ENCODE peak calls at places on chromosomes 11 and 22, in six cellular contexts. X is CD8-positive, alpha-beta T cell; K is fibroblast of villous mesenchyme; Q is right lobe of liver; P is OCI-LY7; E is cardiac fibroblast. B is an unnamed sample.

GRCh38 chr11:35567737-35568465 is 42.5 kb upstream of the PAMR1 start:
- DNase-seq in E (no peak), P (no peak), K (peak), Q (no peak), X (no peak), B (peak)

GRCh38 chr11:1773131-1773510 is 9.4 kb upstream of the CTSD start:
- DNase-seq in K (no peak), Q (peak), E (no peak), X (no peak), P (no peak), B (no peak)

GRCh38 chr11:119433369-119433749 is 10.4 kb upstream of the THY1 start:
- DNase-seq in X (no peak), E (peak), K (no peak), P (no peak), Q (no peak), B (peak)

GRCh38 chr11:69878927-69879733 is 59.9 kb upstream of the FGF3 start:
- DNase-seq in Q (peak), X (no peak), P (no peak), K (no peak), E (no peak), B (no peak)

GRCh38 chr22:45546333-45547015 is 43.8 kb downstream of the FBLN1 start:
- DNase-seq in X (no peak), P (no peak), Q (no peak), K (no peak), E (no peak), B (no peak)

GRCh38 chr22:37982938-37983859 is 1.2 kb downstream of the SOX10 start:
- DNase-seq in Q (no peak), P (no peak), K (no peak), X (no peak), E (no peak), B (no peak)

GRCh38 chr11:19832166-19832750 is 119.6 kb downstream of the NAV2 start:
- DNase-seq in E (no peak), P (no peak), X (no peak), Q (no peak), K (no peak), B (no peak)

GRCh38 chr11:13055200-13055599 is 46.1 kb downstream of the RASSF10 start:
- DNase-seq in K (no peak), E (no peak), Q (no peak), X (no peak), P (no peak), B (no peak)

GRCh38 chr11:126993599-126993998 is 7.0 kb downstream of the KIRREL3 start:
- DNase-seq in X (no peak), E (no peak), Q (no peak), K (peak), P (no peak), B (peak)

GRCh38 chr11:78453140-78453935 is 35.7 kb upstream of the GAB2 start:
- DNase-seq in Q (no peak), P (no peak), K (peak), X (no peak), E (no peak), B (peak)

GRCh38 chr22:30474683-30475424 is 3.0 kb upstream of the SEC14L3 start:
- DNase-seq in E (no peak), Q (no peak), P (no peak), X (no peak), K (no peak), B (no peak)

GRCh38 chr11:8765294-8765693 is 82.7 kb downstream of the RPL27A start:
- DNase-seq in X (no peak), P (no peak), E (peak), Q (no peak), K (peak), B (peak)

GRCh38 chr11:45489281-45489906 is 176.0 kb downstream of the CHST1 start:
- DNase-seq in K (no peak), P (no peak), Q (no peak), E (no peak), X (no peak), B (no peak)

GRCh38 chr22:39176067-39176621 is 23.7 kb upstream of the CBX7 start:
- DNase-seq in P (no peak), Q (peak), E (peak), K (peak), X (no peak), B (peak)

GRCh38 chr11:70078095-70078795 is at the start of gene ANO1:
- DNase-seq in Q (peak), K (no peak), E (no peak), X (no peak), P (no peak), B (no peak)

GRCh38 chr22:27796829-27797792 is 4.4 kb downstream of the MN1 start:
- DNase-seq in K (no peak), Q (no peak), P (no peak), X (no peak), E (no peak), B (no peak)

GRCh38 chr11:96123301-96123700 is 199.4 kb upstream of the MTMR2 start:
- DNase-seq in Q (no peak), P (peak), X (no peak), K (no peak), E (no peak), B (no peak)

GRCh38 chr11:720642-721346 is 14.8 kb downstream of the EPS8L2 start:
- DNase-seq in K (peak), E (no peak), Q (peak), X (no peak), P (peak), B (no peak)

GRCh38 chr11:86551693-86552092 is 120.7 kb downstream of the ME3 start:
- DNase-seq in X (no peak), Q (no peak), K (no peak), E (no peak), P (no peak), B (no peak)

GRCh38 chr11:20668844-20669832 is at the start of gene NELL1:
- DNase-seq in X (no peak), P (no peak), Q (no peak), E (no peak), K (no peak), B (no peak)

GRCh38 chr11:29306527-29306926 is 710.3 kb downstream of the KCNA4 start:
- DNase-seq in X (no peak), P (no peak), Q (no peak), K (peak), E (peak), B (peak)

GRCh38 chr11:93622043-93622442 is 39.4 kb upstream of the CEP295 start:
- DNase-seq in X (no peak), P (no peak), K (peak), Q (peak), E (no peak), B (peak)

GRCh38 chr22:37320726-37321286 is 38.5 kb downstream of the CYTH4 start:
- DNase-seq in E (no peak), X (no peak), Q (no peak), P (no peak), K (no peak), B (no peak)

GRCh38 chr11:65559535-65559934 is 1.4 kb upstream of the LTBP3 start:
- DNase-seq in P (no peak), X (no peak), E (no peak), K (no peak), Q (no peak), B (no peak)

GRCh38 chr11:47916361-47916841 is 64.0 kb upstream of the PTPRJ start:
- DNase-seq in P (no peak), X (no peak), E (peak), Q (no peak), K (peak), B (peak)

GRCh38 chr11:129373489-129373953 is 2.1 kb upstream of the BARX2 start:
- DNase-seq in E (no peak), X (no peak), P (no peak), Q (no peak), K (peak), B (peak)

GRCh38 chr11:103892603-103893002 is 143.8 kb upstream of the DDI1 start:
- DNase-seq in X (no peak), Q (no peak), P (no peak), E (peak), K (peak), B (peak)

GRCh38 chr22:23534851-23535717 is 45.0 kb downstream of the IGLL1 start:
- DNase-seq in P (no peak), Q (peak), E (no peak), X (no peak), K (no peak), B (no peak)

GRCh38 chr11:134701564-134702165 is 289.6 kb upstream of the B3GAT1 start:
- DNase-seq in P (no peak), E (no peak), K (no peak), X (no peak), Q (no peak), B (no peak)

GRCh38 chr11:74371269-74372039 is 26.8 kb downstream of the PGM2L1 start:
- DNase-seq in P (no peak), X (no peak), Q (no peak), K (peak), E (peak), B (peak)

GRCh38 chr11:110948112-110948511 is 235.9 kb upstream of the ARHGAP20 start:
- DNase-seq in X (no peak), E (peak), P (no peak), Q (no peak), K (peak), B (peak)

GRCh38 chr11:120505801-120506425 is 5.6 kb upstream of the GRIK4 start:
- DNase-seq in P (no peak), E (no peak), X (no peak), K (no peak), Q (no peak), B (no peak)

GRCh38 chr11:117179048-117179999 is 781 bp downstream of the SIDT2 start:
- DNase-seq in X (peak), K (peak), E (peak), P (peak), Q (peak), B (peak)

GRCh38 chr22:49948116-49948515 is 12.5 kb upstream of the PIM3 start:
- DNase-seq in K (no peak), Q (no peak), P (no peak), E (no peak), X (no peak), B (no peak)

GRCh38 chr22:49948958-49949913 is 11.3 kb upstream of the PIM3 start:
- DNase-seq in P (no peak), X (no peak), E (no peak), K (no peak), Q (peak), B (no peak)

GRCh38 chr22:49947296-49947622 is 13.3 kb upstream of the PIM3 start:
- DNase-seq in P (no peak), K (no peak), Q (no peak), X (no peak), E (no peak), B (no peak)

GRCh38 chr22:49949914-49950292 is 10.7 kb upstream of the PIM3 start:
- DNase-seq in E (no peak), K (no peak), P (no peak), X (no peak), Q (no peak), B (no peak)

DNA sequence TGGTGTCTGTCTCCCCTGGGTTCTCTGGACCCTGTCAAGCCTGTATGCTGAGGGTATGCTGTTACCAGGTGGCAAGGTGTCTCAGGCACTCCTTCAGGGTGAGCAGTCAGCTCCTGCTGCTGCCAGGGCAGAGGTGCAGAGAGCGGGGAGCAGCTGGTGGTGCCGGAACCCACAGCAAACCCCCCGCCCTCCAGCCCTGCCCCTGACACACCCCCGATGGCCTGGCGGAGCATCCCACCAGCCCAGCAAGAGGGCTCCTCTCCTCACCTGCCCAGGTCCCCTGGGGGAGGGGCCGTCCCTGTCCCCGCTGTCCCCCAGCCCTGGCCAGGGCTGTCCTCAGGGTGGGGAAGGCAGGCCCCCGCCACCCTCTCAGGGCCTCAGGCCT is 12.0 kb upstream of the PIM3 start:
- DNase-seq in K (no peak), P (no peak), Q (no peak), E (no peak), X (no peak), B (no peak)
- H3K4me3 ChIP-seq in K (no peak), P (no peak), Q (peak), E (no peak), X (no peak), B (no peak)

DNA sequence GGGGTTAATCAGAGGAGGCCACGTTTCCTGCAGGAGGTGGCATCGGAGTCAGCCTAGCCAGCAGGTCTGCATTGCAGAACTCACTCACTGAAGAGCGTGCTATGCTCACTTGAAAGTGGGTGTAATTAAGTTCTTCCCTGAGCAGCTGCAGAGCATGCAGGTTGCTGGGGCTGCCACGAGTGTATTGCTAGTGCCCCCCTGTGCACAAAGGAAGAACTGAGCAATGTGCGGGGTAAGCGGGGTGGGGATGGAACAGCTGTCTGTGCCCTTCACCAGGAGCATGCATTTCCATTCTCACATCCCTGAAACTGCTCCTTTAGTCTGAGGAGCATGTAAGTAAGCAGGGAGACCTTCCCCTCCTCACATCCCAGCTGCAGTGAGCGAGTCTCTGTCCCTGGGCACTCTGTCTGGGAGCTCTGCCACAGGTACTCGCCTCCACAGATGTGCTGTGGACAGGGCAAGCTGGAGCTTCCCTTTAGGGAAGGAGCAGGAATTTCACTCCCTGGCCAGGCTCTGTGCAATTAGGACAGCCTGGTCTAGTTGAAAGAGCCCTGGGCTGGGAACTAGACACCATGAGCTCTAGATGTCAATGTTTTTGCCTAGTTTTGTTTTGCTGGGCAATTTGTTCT is 1031.8 kb downstream of the NTM start:
- DNase-seq in P (no peak), X (no peak), E (peak), Q (peak), K (no peak), B (peak)
- TF ChIP-seq CTCF in P (peak), X (no peak), E (peak), Q (peak), K (no peak), B (peak)

GRCh38 chr11:15936011-15936410 is 420.3 kb downstream of the SOX6 start:
- DNase-seq in Q (no peak), X (no peak), E (no peak), K (no peak), P (no peak), B (no peak)

GRCh38 chr11:15940462-15941205 is 415.7 kb downstream of the SOX6 start:
- DNase-seq in P (no peak), K (no peak), Q (no peak), X (no peak), E (no peak), B (no peak)

GRCh38 chr11:15937601-15938361 is 418.6 kb downstream of the SOX6 start:
- DNase-seq in K (peak), P (no peak), X (no peak), E (no peak), Q (no peak), B (no peak)

GRCh38 chr11:15938983-15939382 is 417.4 kb downstream of the SOX6 start:
- DNase-seq in Q (no peak), P (no peak), X (no peak), E (no peak), K (no peak), B (no peak)

GRCh38 chr11:15938362-15938725 is 418.0 kb downstream of the SOX6 start:
- DNase-seq in P (no peak), X (no peak), Q (no peak), E (no peak), K (no peak), B (no peak)
- H3K4me3 ChIP-seq in P (no peak), X (no peak), Q (no peak), E (no peak), K (no peak), B (no peak)

DNA sequence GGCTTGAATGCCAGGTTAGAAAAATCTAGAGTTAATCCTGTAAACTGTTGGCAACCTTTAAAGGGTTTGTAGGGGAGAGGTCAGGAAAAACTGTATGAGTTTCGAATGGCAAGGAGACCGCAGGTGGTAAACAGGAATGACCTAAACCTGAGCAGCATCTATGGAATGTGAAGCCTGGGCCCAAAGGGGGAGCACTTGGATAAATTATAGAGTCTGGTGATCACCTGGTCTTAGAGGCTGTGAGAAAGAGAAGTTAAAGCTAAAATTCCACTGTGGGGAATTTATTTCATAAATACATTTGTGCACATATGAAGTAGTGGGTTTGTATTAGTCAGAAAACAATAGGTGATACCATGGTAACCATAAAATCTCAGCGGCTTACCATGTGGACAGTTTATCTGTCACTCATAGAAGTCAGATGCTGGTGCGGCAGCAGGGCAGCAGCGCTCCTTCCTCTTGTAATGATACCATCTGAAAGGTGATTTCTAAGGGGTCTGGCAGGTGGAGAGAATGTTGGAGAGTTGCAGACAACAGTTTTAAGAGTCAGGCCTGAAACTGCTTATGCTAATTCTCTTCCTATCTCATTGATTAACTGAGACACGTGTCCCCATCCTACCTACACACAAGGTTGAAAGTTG is 1104.4 kb upstream of the CCDC90B start:
- DNase-seq in K (no peak), X (no peak), Q (no peak), P (no peak), E (no peak), B (no peak)
- TF ChIP-seq CTCF in K (no peak), X (no peak), Q (no peak), P (peak), E (no peak), B (no peak)

GRCh38 chr11:76782526-76783293 is 446 bp upstream of the TSKU start:
- DNase-seq in K (peak), P (peak), Q (peak), X (no peak), E (peak), B (peak)
- H3K4me3 ChIP-seq in K (peak), P (peak), Q (peak), X (peak), E (peak), B (peak)

DNA sequence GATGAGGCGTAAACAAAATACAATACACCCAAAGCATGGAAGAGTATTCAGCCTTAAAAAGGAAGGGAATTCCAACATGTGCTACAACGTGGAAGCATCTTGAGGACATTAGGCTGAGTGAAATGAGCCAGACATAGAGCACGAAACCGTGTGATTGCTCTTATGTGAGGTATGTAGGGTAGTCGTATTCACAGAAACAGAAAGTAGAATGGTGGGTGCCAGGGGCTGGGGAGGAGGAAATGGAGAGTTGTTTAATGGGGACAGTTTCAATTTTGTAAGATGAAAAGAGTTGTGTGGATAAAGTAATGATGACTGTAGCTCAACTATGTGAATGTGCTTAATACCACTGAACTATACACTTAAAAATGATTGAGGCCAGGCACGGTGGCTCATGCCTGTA is 10.2 kb upstream of the KMT5B start:
- DNase-seq in P (no peak), X (no peak), K (no peak), Q (no peak), E (no peak), B (no peak)
- TF ChIP-seq CTCF in P (no peak), X (no peak), K (no peak), Q (no peak), E (no peak), B (no peak)